ENCODE peak calls at places on chromosomes 12 and 14, in seven cellular contexts. H, P, B, Y, N, G and K are unnamed samples.

GRCh38 chr14:74942164-74942563 is 13.2 kb downstream of the PGF start:
- DNase-seq in H (no peak), P (no peak), B (no peak), Y (no peak), N (no peak), G (no peak), K (no peak)

GRCh38 chr12:94714378-94714777 is 64.0 kb upstream of the TMCC3 start:
- DNase-seq in H (no peak), P (no peak), B (no peak), Y (no peak), N (no peak), G (no peak), K (no peak)

GRCh38 chr12:59070534-59070933 is 150.2 kb upstream of the LRIG3 start:
- DNase-seq in H (no peak), P (no peak), B (no peak), Y (no peak), N (no peak), G (no peak), K (no peak)

GRCh38 chr14:91387135-91387849 is 30.3 kb downstream of the CCDC88C start:
- DNase-seq in H (no peak), P (no peak), B (no peak), Y (no peak), N (no peak), G (no peak), K (no peak)

GRCh38 chr12:131282292-131283080 is 328.8 kb downstream of the ADGRD1 start:
- DNase-seq in H (no peak), P (no peak), B (no peak), Y (no peak), N (no peak), G (no peak), K (no peak)

GRCh38 chr12:23921099-23921846 is 28.2 kb downstream of the SOX5 start:
- DNase-seq in H (no peak), P (no peak), B (no peak), Y (no peak), N (no peak), G (peak), K (no peak)

GRCh38 chr14:26531894-26532293 is 65.9 kb downstream of the NOVA1 start:
- DNase-seq in H (no peak), P (peak), B (peak), Y (peak), N (no peak), G (no peak), K (no peak)

GRCh38 chr12:116266220-116266619 is 11.3 kb downstream of the MED13L start:
- DNase-seq in H (no peak), P (peak), B (no peak), Y (peak), N (no peak), G (no peak), K (no peak)

GRCh38 chr12:56787498-56787897 is 24.4 kb downstream of the HSD17B6 start:
- DNase-seq in H (no peak), P (no peak), B (no peak), Y (no peak), N (no peak), G (no peak), K (no peak)

GRCh38 chr12:122423258-122424165 is 1.0 kb upstream of the CLIP1 start:
- DNase-seq in H (no peak), P (peak), B (peak), Y (no peak), N (peak), G (peak), K (no peak)

GRCh38 chr12:49370539-49370938 is 3.3 kb downstream of the SPATS2 start:
- DNase-seq in H (no peak), P (no peak), B (no peak), Y (no peak), N (no peak), G (no peak), K (no peak)

GRCh38 chr12:54984602-54985376 is at the start of gene TESPA1:
- DNase-seq in H (peak), P (no peak), B (no peak), Y (no peak), N (no peak), G (peak), K (peak)

GRCh38 chr14:83529531-83529930 is 1995.9 kb upstream of the SEL1L start:
- DNase-seq in H (no peak), P (no peak), B (no peak), Y (no peak), N (no peak), G (no peak), K (no peak)

GRCh38 chr14:104802120-104802912 is 1.4 kb downstream of the ZBTB42 start:
- DNase-seq in H (no peak), P (no peak), B (no peak), Y (no peak), N (no peak), G (no peak), K (no peak)

GRCh38 chr14:94523265-94523664 is 14.0 kb upstream of the SERPINA12 start:
- DNase-seq in H (no peak), P (no peak), B (no peak), Y (no peak), N (no peak), G (no peak), K (no peak)

GRCh38 chr12:108551556-108551955 is 9.4 kb downstream of the SART3 start:
- DNase-seq in H (no peak), P (no peak), B (no peak), Y (no peak), N (no peak), G (no peak), K (no peak)

GRCh38 chr14:42804146-42804545 is 1197.5 kb downstream of the LRFN5 start:
- DNase-seq in H (no peak), P (no peak), B (no peak), Y (no peak), N (no peak), G (no peak), K (no peak)

GRCh38 chr14:70098257-70098809 is 90.4 kb downstream of the SLC8A3 start:
- DNase-seq in H (no peak), P (no peak), B (no peak), Y (no peak), N (no peak), G (no peak), K (no peak)

GRCh38 chr12:31494455-31494854 is 96.5 kb downstream of the DENND5B start:
- DNase-seq in H (no peak), P (no peak), B (no peak), Y (no peak), N (no peak), G (peak), K (no peak)

GRCh38 chr14:77682158-77682553 is 25.7 kb downstream of the ALKBH1 start:
- DNase-seq in H (no peak), P (no peak), B (peak), Y (no peak), N (no peak), G (no peak), K (no peak)

GRCh38 chr12:8697120-8697475 is 693 bp upstream of the RIMKLB start:
- DNase-seq in H (no peak), P (peak), B (no peak), Y (no peak), N (no peak), G (peak), K (no peak)

GRCh38 chr14:81990312-81990761 is 456.7 kb upstream of the SEL1L start:
- DNase-seq in H (peak), P (peak), B (peak), Y (peak), N (peak), G (peak), K (no peak)
- TF ChIP-seq REST in H (no peak), P (no peak), B (no peak), Y (no peak), N (no peak), G (no peak), K (no peak)

GRCh38 chr12:157644-158043 is 56.3 kb downstream of the SLC6A12 start:
- DNase-seq in H (no peak), P (no peak), B (no peak), Y (no peak), N (no peak), G (no peak), K (no peak)
- TF ChIP-seq REST in H (no peak), P (no peak), B (no peak), Y (no peak), N (no peak), G (no peak), K (no peak)

GRCh38 chr14:32657081-32657480 is 281.6 kb upstream of the NPAS3 start:
- DNase-seq in H (peak), P (no peak), B (peak), Y (no peak), N (no peak), G (peak), K (peak)
- TF ChIP-seq REST in H (no peak), P (no peak), B (no peak), Y (no peak), N (no peak), G (no peak), K (no peak)

DNA sequence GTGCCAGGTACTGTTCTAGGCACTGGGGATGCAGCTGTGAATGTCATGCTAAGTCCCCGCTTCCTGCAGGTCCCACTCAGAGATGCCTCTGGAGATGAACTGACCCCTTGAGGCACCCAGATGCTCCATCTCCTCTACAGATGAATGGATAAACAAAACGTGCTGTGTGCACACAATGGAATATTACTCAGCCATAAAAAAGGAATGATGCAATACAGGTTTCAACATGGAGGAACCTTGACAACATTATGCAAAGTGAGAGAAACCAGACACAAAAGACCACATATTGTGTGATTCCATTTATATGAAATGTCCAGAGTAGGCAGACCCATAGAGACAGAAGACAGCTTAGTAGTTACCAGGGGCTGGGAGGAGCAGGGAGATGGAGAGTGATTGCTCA is 320.1 kb upstream of the DIO3 start:
- DNase-seq in H (no peak), P (no peak), B (no peak), Y (no peak), N (no peak), G (no peak), K (no peak)
- TF ChIP-seq REST in H (no peak), P (no peak), B (no peak), Y (no peak), N (no peak), G (no peak), K (no peak)

GRCh38 chr12:127107744-127108143 is 1159.2 kb upstream of the TMEM132C start:
- DNase-seq in H (no peak), P (no peak), B (no peak), Y (no peak), N (no peak), G (no peak), K (no peak)
- TF ChIP-seq REST in H (no peak), P (no peak), B (no peak), Y (no peak), N (no peak), G (no peak), K (no peak)

GRCh38 chr14:81591266-81591665 is 57.6 kb upstream of the SEL1L start:
- DNase-seq in H (no peak), P (no peak), B (no peak), Y (no peak), N (no peak), G (no peak), K (no peak)

GRCh38 chr14:81589381-81590065 is 55.9 kb upstream of the SEL1L start:
- DNase-seq in H (no peak), P (no peak), B (no peak), Y (no peak), N (no peak), G (peak), K (no peak)

DNA sequence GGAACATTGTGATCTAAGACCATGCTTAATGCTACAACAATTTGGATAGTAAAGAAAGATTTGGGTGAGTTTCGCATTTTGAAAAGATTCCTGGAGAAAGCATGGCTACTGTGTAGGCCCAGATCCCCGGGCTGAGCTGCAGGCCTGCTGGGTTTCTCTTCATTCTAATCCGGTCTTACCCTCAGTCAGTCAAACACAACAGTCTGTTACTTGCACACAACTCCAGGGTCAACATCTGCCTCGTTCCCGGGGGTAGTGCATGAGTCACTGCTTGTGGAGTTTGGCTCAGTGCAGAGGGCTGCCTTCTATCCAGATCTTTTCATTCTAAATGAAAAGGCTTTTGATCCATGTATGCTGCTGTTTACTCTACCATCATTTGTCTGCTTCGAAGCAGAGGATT is 60.4 kb upstream of the SEL1L start:
- DNase-seq in H (no peak), P (no peak), B (peak), Y (no peak), N (no peak), G (no peak), K (no peak)
- TF ChIP-seq REST in H (no peak), P (no peak), B (no peak), Y (no peak), N (no peak), G (no peak), K (no peak)

DNA sequence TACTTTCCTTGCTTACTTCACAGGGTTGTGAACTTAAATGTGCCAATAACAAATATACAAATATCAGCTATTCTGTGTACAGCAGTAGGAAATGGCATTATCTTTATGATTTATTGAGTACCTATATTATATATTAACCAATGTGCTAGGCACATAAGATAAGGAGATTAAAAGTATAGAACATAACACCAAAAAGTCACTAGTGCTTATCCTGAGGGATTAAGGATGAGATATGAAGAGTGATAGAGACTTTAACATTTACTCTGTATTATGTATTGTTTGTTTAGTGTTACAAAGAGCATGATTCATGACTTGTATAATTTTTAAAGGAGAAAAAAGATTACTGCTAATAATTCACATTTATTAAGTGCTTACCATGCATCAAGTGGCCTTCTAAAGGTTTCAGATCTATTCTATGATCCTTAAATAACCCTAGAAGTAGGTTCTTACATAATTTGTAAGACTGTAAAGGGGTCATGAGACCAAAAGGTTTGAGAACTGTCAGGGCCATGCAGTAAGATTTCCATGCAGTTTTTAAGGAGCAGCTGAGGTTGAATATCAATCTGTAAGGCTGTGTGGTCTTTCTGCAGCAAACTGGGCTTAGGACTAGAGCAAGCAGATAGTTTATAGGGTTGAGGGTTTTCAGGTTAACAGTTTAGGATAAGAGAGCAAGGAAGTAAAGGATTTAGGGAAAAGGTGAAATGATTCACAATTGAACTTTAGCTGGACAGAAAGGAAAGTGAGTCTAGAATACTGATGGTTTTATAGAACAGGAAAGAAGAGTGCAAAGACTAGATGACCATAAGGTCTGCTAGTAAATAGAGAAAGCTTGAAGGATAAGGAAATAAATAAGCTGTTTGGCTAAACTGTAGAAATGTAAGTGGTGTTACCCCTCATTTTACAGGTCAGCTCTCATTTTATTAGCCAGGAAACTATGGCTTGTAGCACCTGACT is 7.0 kb downstream of the PYROXD1 start:
- DNase-seq in H (no peak), P (no peak), B (no peak), Y (no peak), N (no peak), G (no peak), K (no peak)
- TF ChIP-seq REST in H (no peak), P (no peak), B (no peak), Y (no peak), N (no peak), G (no peak), K (no peak)

GRCh38 chr14:52355016-52355430 is 40.9 kb downstream of the PTGER2 start:
- DNase-seq in H (no peak), P (no peak), B (no peak), Y (no peak), N (no peak), G (no peak), K (no peak)

GRCh38 chr14:52355526-52355925 is 41.4 kb downstream of the PTGER2 start:
- DNase-seq in H (no peak), P (no peak), B (no peak), Y (no peak), N (no peak), G (no peak), K (no peak)

GRCh38 chr14:52352546-52352945 is 38.4 kb downstream of the PTGER2 start:
- DNase-seq in H (no peak), P (no peak), B (no peak), Y (no peak), N (no peak), G (no peak), K (no peak)

GRCh38 chr14:52354257-52354656 is 40.1 kb downstream of the PTGER2 start:
- DNase-seq in H (no peak), P (no peak), B (no peak), Y (no peak), N (no peak), G (no peak), K (no peak)

DNA sequence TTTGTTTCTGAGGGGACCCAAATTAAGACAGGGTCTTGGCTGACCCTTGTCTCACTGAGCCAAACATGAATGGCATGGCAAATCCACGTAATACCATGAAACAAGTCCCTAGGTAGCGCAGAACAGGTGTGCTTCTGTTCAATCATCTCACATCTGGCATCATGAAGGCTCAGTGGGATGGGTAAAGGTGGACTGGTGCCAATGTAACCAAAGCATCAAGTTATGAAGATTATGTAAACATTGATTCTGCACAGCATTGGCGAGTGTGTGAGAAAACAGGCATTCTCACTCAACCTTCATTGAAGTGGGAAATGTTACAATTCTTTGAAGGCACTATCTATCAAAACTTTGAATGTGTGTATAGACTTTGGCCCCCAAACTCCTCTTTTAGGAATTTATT is 41.9 kb downstream of the PTGER2 start:
- DNase-seq in H (no peak), P (no peak), B (no peak), Y (no peak), N (no peak), G (no peak), K (no peak)
- TF ChIP-seq REST in H (no peak), P (no peak), B (no peak), Y (no peak), N (no peak), G (no peak), K (no peak)

GRCh38 chr12:62737201-62737600 is 197.7 kb downstream of the PPM1H start:
- DNase-seq in H (no peak), P (no peak), B (no peak), Y (no peak), N (no peak), G (no peak), K (no peak)
- TF ChIP-seq REST in H (no peak), P (no peak), B (no peak), Y (no peak), N (no peak), G (no peak), K (no peak)